ENCODE peak calls at places on chromosomes 7 and 10, in seven cellular contexts. Y is breast epithelium, U is Panc1, V is sigmoid colon, I is endothelial cell of umbilical vein, Z is suprapubic skin, K is GM23338. Q is an unnamed sample.

GRCh38 chr7:4707980-4708411 is 25.9 kb downstream of the FOXK1 start:
- DNase-seq in Y (no peak), U (no peak), V (no peak), I (no peak), Z (no peak), K (peak; percentile 97), Q (no peak)

GRCh38 chr7:64294701-64295420 is 18.9 kb upstream of the ZNF736 start:
- DNase-seq in Y (no peak), U (no peak), V (no peak), I (no peak), Z (no peak), K (no peak), Q (no peak)

GRCh38 chr10:1499344-1499957 is 237.9 kb downstream of the ADARB2 start:
- DNase-seq in Y (no peak), U (no peak), V (no peak), I (no peak), Z (no peak), K (no peak), Q (no peak)

GRCh38 chr7:88401009-88401623 is 94.4 kb upstream of the STEAP4 start:
- DNase-seq in Y (no peak), U (no peak), V (no peak), I (peak; percentile 6), Z (no peak), K (peak; percentile 54), Q (no peak)

GRCh38 chr10:35377050-35377723 is 40.9 kb downstream of the CCNY start:
- DNase-seq in Y (no peak), U (no peak), V (no peak), I (no peak), Z (no peak), K (no peak), Q (no peak)

GRCh38 chr7:130133029-130133774 is 62.9 kb downstream of the KLHDC10 start:
- DNase-seq in Y (no peak), U (no peak), V (no peak), I (no peak), Z (no peak), K (no peak), Q (no peak)

GRCh38 chr7:134414109-134414508 is 44.8 kb downstream of the AKR1B1 start:
- DNase-seq in Y (no peak), U (no peak), V (no peak), I (no peak), Z (no peak), K (no peak), Q (no peak)

GRCh38 chr7:55964802-55965470 is 551 bp downstream of the NIPSNAP2 start:
- DNase-seq in Y (peak; percentile 64), U (no peak), V (peak; percentile 84), I (peak; percentile 56), Z (no peak), K (peak; percentile 76), Q (peak; percentile 39)

GRCh38 chr10:71829171-71829570 is 21.9 kb downstream of the PSAP start:
- DNase-seq in Y (no peak), U (no peak), V (peak; percentile 84), I (no peak), Z (no peak), K (no peak), Q (no peak)

GRCh38 chr10:133442191-133442966 is 11.4 kb upstream of the SCART1 start:
- DNase-seq in Y (peak; percentile 48), U (no peak), V (peak; percentile 61), I (no peak), Z (peak; percentile 72), K (no peak), Q (no peak)

DNA sequence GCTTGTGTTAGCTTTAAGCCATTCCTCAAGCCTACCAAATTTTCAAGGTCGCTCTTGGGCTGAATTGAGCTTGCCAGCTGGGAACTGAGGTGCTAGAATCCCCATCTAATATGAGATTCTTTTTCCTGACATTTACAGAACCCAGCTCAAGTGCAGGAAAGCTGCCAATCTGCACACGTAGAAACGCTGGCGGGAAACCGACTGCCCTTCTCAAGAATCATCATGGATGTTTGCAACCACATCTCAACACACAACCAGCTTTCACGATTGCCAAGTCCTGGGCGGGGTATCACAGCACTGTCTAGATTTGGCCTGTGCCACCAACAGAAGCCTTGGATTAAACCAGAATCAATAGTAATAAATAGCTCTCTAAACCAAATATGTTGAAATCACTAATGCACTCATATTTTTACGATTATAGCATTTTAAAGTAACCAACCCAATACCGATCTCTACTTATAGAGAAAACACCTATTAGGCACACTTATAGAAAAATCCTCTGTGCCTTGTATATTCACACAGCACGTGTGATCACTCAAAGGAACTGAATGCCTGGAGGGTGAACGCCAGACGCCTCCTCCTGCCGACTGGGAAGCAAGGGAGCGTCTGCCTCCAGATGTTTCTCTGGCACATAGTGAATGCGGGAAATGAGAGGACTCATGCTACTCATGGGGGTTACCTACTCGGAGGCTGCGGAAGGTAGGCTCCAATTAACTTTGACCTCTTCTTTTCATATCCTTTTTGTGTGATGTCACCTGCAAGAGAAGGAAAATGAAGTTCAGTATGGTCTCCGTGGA is 203.5 kb downstream of the DIP2C start:
- DNase-seq in Y (no peak), U (no peak), V (peak; percentile 86), I (no peak), Z (no peak), K (no peak), Q (no peak)
- H3K4me1 ChIP-seq in Y (no peaks in the 10 kb centered on the region), U (no peaks in the 10 kb centered on the region), V (peaks cover 83% of the 10 kb centered on the region), I (peaks cover 8% of the 10 kb centered on the region), Z (peaks cover 30% of the 10 kb centered on the region), K (peaks cover 5% of the 10 kb centered on the region), Q (no peaks in the 10 kb centered on the region)

DNA sequence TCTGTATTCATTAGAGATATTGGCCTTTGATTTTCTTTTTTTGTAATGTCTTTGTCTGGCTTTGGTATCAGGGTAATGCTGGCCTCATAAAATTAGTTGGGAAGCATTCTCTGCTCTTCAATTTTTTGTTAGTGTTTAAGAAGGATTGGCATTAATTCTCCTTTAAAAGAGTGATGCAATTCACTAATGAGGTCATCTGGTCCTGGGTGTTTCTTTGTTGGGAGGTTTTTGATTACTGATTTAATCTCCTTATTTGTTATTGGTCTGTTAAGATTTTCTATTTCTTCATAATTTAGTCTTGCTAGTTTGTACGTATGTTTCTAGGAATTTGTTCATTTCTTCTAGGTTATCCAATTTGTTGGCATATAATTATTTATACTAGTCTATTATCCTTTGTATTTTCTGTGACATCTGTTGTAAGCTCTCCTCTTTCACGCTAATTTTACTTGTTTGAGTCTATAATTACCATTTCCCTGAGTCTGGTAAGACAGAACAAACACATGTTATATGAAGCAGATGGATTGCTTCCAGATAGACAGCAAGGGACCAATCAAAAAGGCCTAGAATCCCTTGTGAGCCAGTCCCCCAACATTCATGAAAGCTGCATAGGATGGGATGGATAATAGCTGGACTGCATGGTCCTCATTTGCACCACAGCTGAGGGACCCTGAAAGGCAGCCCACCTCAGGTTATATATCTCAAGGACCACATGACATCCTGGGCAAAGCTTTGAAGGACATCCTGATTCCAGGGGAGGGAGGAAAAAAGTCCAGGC is 54.4 kb downstream of the MTPAP start:
- DNase-seq in Y (no peak), U (no peak), V (no peak), I (no peak), Z (no peak), K (no peak), Q (no peak)
- H3K27ac ChIP-seq in Y (no peak overlapping the region), U (no peak overlapping the region), V (no peak overlapping the region), I (no peak overlapping the region), Z (no peak overlapping the region), K (no peak overlapping the region), Q (no peak overlapping the region)

GRCh38 chr10:43392757-43393156 is 16.2 kb downstream of the HNRNPF start:
- DNase-seq in Y (no peak), U (no peak), V (peak; percentile 14), I (no peak), Z (no peak), K (no peak), Q (no peak)

GRCh38 chr10:43387678-43388032 is 16.2 kb downstream of the FXYD4 start:
- DNase-seq in Y (peak; percentile 31), U (no peak), V (peak; percentile 59), I (no peak), Z (no peak), K (no peak), Q (no peak)

GRCh38 chr10:43390791-43391190 is 18.2 kb downstream of the HNRNPF start:
- DNase-seq in Y (no peak), U (no peak), V (peak; percentile 52), I (peak; percentile 30), Z (peak; percentile 49), K (peak; percentile 60), Q (no peak)

GRCh38 chr10:43389867-43390266 is 18.4 kb downstream of the FXYD4 start:
- DNase-seq in Y (no peak), U (no peak), V (peak; percentile 33), I (no peak), Z (no peak), K (no peak), Q (no peak)

GRCh38 chr10:43390333-43390732 is 18.7 kb downstream of the HNRNPF start:
- DNase-seq in Y (no peak), U (no peak), V (peak; percentile 2), I (no peak), Z (no peak), K (no peak), Q (no peak)
- TF ChIP-seq POLR2AphosphoS5 in Y (no peak), U (no peak), V (no peak), I (no peak), Z (no peak), K (no peak), Q (no peak)

GRCh38 chr10:124708246-124708779 is 35.9 kb downstream of the FAM53B start:
- DNase-seq in Y (no peak), U (no peak), V (no peak), I (peak; percentile 84), Z (no peak), K (no peak), Q (no peak)
- H3K4me1 ChIP-seq in Y (peaks cover 21% of the 10 kb centered on the region), U (peaks cover 10% of the 10 kb centered on the region), V (peaks cover 79% of the 10 kb centered on the region), I (peaks cover 7% of the 10 kb centered on the region), Z (peaks cover 80% of the 10 kb centered on the region), K (peaks cover 8% of the 10 kb centered on the region), Q (peaks cover 23% of the 10 kb centered on the region)

GRCh38 chr7:43824963-43825362 is 44.4 kb downstream of the MRPS24 start:
- DNase-seq in Y (no peak), U (no peak), V (no peak), I (no peak), Z (no peak), K (no peak), Q (no peak)

GRCh38 chr7:43823941-43824340 is 45.4 kb downstream of the MRPS24 start:
- DNase-seq in Y (no peak), U (no peak), V (no peak), I (no peak), Z (no peak), K (no peak), Q (no peak)

DNA sequence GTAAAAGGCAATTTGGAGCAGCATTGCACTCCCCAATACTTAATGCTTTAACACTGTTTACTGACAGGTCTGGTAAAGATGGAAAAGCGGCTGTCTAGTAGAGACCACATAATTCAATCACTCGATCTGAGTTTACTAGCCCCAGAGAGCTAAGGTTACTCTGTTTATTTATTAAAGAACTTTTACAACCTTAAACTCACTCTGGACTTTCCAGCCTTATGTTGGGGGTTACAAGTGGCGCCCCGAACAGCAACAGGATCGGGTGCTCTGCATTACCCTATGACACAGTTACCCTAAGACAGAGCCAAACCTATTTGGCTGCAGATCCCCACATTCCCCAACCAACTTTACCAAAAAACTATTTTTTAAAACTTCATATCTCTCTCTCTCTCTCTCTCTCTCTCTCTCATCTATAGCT is 43.9 kb downstream of the MRPS24 start:
- DNase-seq in Y (no peak), U (no peak), V (no peak), I (no peak), Z (no peak), K (no peak), Q (no peak)
- H3K27ac ChIP-seq in Y (no peak overlapping the region), U (no peak overlapping the region), V (no peak overlapping the region), I (no peak overlapping the region), Z (no peak overlapping the region), K (no peak overlapping the region), Q (no peak overlapping the region)